ENCODE peak calls at places on chromosomes 12 and 14, in ten cellular contexts. S, A, N, F, G, W, T, R, D and Y are unnamed samples.

GRCh38 chr12:3182426-3182825 is 105.2 kb downstream of the TSPAN9 start:
- DNase-seq in S (no peak), A (no peak), N (no peak), F (no peak), G (no peak), W (no peak), T (no peak), R (no peak), D (peak), Y (no peak)

GRCh38 chr12:8992086-8992409 is 2.7 kb downstream of the KLRG1 start:
- DNase-seq in S (no peak), A (no peak), N (no peak), F (no peak), G (no peak), W (no peak), T (no peak), R (no peak), D (no peak), Y (no peak)

GRCh38 chr12:11965258-11965910 is 105.4 kb upstream of the BCL2L14 start:
- DNase-seq in S (no peak), A (no peak), N (no peak), F (no peak), G (no peak), W (no peak), T (no peak), R (no peak), D (no peak), Y (no peak)

GRCh38 chr14:106346534-106347290 is 820.3 kb downstream of the TMEM121 start:
- DNase-seq in S (no peak), A (no peak), N (no peak), F (no peak), G (no peak), W (no peak), T (peak), R (no peak), D (no peak), Y (no peak)

GRCh38 chr12:65756956-65757511 is 67.2 kb upstream of the HMGA2 start:
- DNase-seq in S (peak), A (no peak), N (no peak), F (no peak), G (no peak), W (no peak), T (no peak), R (no peak), D (no peak), Y (no peak)

GRCh38 chr12:53483225-53483978 is 15.9 kb downstream of the MAP3K12 start:
- DNase-seq in S (no peak), A (no peak), N (no peak), F (no peak), G (no peak), W (no peak), T (no peak), R (peak), D (no peak), Y (no peak)

GRCh38 chr12:82635263-82635662 is 51.4 kb upstream of the TMTC2 start:
- DNase-seq in S (no peak), A (no peak), N (no peak), F (no peak), G (no peak), W (no peak), T (no peak), R (no peak), D (no peak), Y (no peak)

GRCh38 chr12:112855375-112855774 is 51.4 kb upstream of the OAS1 start:
- DNase-seq in S (no peak), A (no peak), N (no peak), F (no peak), G (peak), W (no peak), T (no peak), R (no peak), D (no peak), Y (no peak)

GRCh38 chr14:60945984-60946383 is 34.9 kb downstream of the TRMT5 start:
- DNase-seq in S (peak), A (no peak), N (no peak), F (no peak), G (no peak), W (no peak), T (no peak), R (no peak), D (no peak), Y (no peak)

GRCh38 chr12:112107728-112108447 is 695 bp downstream of the NAA25 start:
- DNase-seq in S (no peak), A (no peak), N (no peak), F (peak), G (peak), W (no peak), T (no peak), R (peak), D (no peak), Y (peak)

GRCh38 chr12:60394680-60395079 is 798.9 kb downstream of the SLC16A7 start:
- DNase-seq in S (peak), A (no peak), N (no peak), F (no peak), G (no peak), W (no peak), T (no peak), R (no peak), D (no peak), Y (no peak)

GRCh38 chr14:102774391-102775153 is 2.7 kb upstream of the TRAF3 start:
- DNase-seq in S (peak), A (peak), N (peak), F (peak), G (peak), W (peak), T (no peak), R (peak), D (no peak), Y (peak)

GRCh38 chr12:103382119-103382518 is 113.6 kb downstream of the C12orf42 start:
- DNase-seq in S (no peak), A (no peak), N (no peak), F (no peak), G (no peak), W (no peak), T (no peak), R (no peak), D (no peak), Y (no peak)

GRCh38 chr14:52902971-52903385 is 47.9 kb downstream of the FERMT2 start:
- DNase-seq in S (peak), A (no peak), N (no peak), F (no peak), G (no peak), W (no peak), T (no peak), R (no peak), D (no peak), Y (peak)

GRCh38 chr12:34292736-34293625 is 270.7 kb downstream of the ALG10 start:
- DNase-seq in S (no peak), A (no peak), N (no peak), F (no peak), G (no peak), W (peak), T (no peak), R (peak), D (peak), Y (peak)

GRCh38 chr12:112535637-112536366 is 117.1 kb downstream of the PTPN11 start:
- DNase-seq in S (no peak), A (no peak), N (no peak), F (no peak), G (no peak), W (no peak), T (no peak), R (no peak), D (no peak), Y (no peak)

GRCh38 chr12:22880810-22881209 is 255.8 kb downstream of the ETNK1 start:
- DNase-seq in S (no peak), A (no peak), N (no peak), F (no peak), G (no peak), W (peak), T (no peak), R (no peak), D (peak), Y (no peak)

GRCh38 chr12:28899951-28900350 is 249.1 kb upstream of the FAR2 start:
- DNase-seq in S (peak), A (no peak), N (no peak), F (no peak), G (no peak), W (no peak), T (no peak), R (no peak), D (no peak), Y (no peak)

GRCh38 chr12:110279976-110280783 is 867 bp upstream of the ATP2A2 start:
- DNase-seq in S (peak), A (peak), N (peak), F (peak), G (peak), W (no peak), T (no peak), R (peak), D (no peak), Y (peak)

GRCh38 chr14:29926228-29926627 is 1.4 kb downstream of the PRKD1 start:
- DNase-seq in S (no peak), A (no peak), N (no peak), F (no peak), G (no peak), W (no peak), T (no peak), R (no peak), D (no peak), Y (no peak)

GRCh38 chr12:83573676-83574075 is 887.0 kb downstream of the TMTC2 start:
- DNase-seq in S (no peak), A (peak), N (no peak), F (no peak), G (peak), W (no peak), T (no peak), R (no peak), D (no peak), Y (peak)

GRCh38 chr12:105204916-105205315 is 31.1 kb downstream of the APPL2 start:
- DNase-seq in S (peak), A (no peak), N (no peak), F (no peak), G (no peak), W (no peak), T (no peak), R (no peak), D (no peak), Y (peak)

GRCh38 chr12:27014859-27015729 is 910 bp upstream of the TM7SF3 start:
- DNase-seq in S (no peak), A (no peak), N (no peak), F (peak), G (no peak), W (no peak), T (no peak), R (no peak), D (no peak), Y (no peak)

GRCh38 chr14:55094630-55095157 is 34.4 kb upstream of the LGALS3 start:
- DNase-seq in S (peak), A (no peak), N (no peak), F (no peak), G (no peak), W (no peak), T (no peak), R (no peak), D (no peak), Y (no peak)

GRCh38 chr12:68833508-68833907 is 25.5 kb downstream of the MDM2 start:
- DNase-seq in S (no peak), A (no peak), N (no peak), F (no peak), G (no peak), W (no peak), T (no peak), R (no peak), D (no peak), Y (no peak)

GRCh38 chr12:68835333-68835908 is 27.4 kb downstream of the MDM2 start:
- DNase-seq in S (no peak), A (no peak), N (no peak), F (no peak), G (no peak), W (no peak), T (no peak), R (no peak), D (peak), Y (no peak)

GRCh38 chr12:68831751-68832503 is 23.9 kb downstream of the MDM2 start:
- DNase-seq in S (no peak), A (no peak), N (no peak), F (no peak), G (no peak), W (no peak), T (no peak), R (no peak), D (no peak), Y (no peak)

GRCh38 chr12:68831272-68831671 is 23.3 kb downstream of the MDM2 start:
- DNase-seq in S (no peak), A (no peak), N (no peak), F (no peak), G (no peak), W (no peak), T (no peak), R (no peak), D (no peak), Y (no peak)

GRCh38 chr12:68832504-68832867 is 24.5 kb downstream of the MDM2 start:
- DNase-seq in S (no peak), A (no peak), N (no peak), F (no peak), G (no peak), W (no peak), T (no peak), R (no peak), D (no peak), Y (no peak)
- TF ChIP-seq POLR2A in S (no peak), A (no peak), N (no peak), F (no peak), G (no peak), W (no peak), T (no peak), R (no peak), D (no peak), Y (no peak)

GRCh38 chr14:32078030-32078793 is 1.1 kb downstream of the ARHGAP5 start:
- DNase-seq in S (peak), A (peak), N (no peak), F (peak), G (peak), W (no peak), T (peak), R (peak), D (no peak), Y (peak)

GRCh38 chr14:32075636-32076277 is 1.3 kb upstream of the ARHGAP5 start:
- DNase-seq in S (peak), A (no peak), N (no peak), F (peak), G (peak), W (peak), T (peak), R (peak), D (peak), Y (peak)

GRCh38 chr14:32076278-32077080 is 625 bp upstream of the ARHGAP5 start:
- DNase-seq in S (peak), A (peak), N (peak), F (peak), G (peak), W (peak), T (peak), R (peak), D (peak), Y (peak)

GRCh38 chr14:32078794-32079663 is 1.9 kb downstream of the ARHGAP5 start:
- DNase-seq in S (peak), A (no peak), N (no peak), F (peak), G (no peak), W (no peak), T (no peak), R (no peak), D (no peak), Y (no peak)

DNA sequence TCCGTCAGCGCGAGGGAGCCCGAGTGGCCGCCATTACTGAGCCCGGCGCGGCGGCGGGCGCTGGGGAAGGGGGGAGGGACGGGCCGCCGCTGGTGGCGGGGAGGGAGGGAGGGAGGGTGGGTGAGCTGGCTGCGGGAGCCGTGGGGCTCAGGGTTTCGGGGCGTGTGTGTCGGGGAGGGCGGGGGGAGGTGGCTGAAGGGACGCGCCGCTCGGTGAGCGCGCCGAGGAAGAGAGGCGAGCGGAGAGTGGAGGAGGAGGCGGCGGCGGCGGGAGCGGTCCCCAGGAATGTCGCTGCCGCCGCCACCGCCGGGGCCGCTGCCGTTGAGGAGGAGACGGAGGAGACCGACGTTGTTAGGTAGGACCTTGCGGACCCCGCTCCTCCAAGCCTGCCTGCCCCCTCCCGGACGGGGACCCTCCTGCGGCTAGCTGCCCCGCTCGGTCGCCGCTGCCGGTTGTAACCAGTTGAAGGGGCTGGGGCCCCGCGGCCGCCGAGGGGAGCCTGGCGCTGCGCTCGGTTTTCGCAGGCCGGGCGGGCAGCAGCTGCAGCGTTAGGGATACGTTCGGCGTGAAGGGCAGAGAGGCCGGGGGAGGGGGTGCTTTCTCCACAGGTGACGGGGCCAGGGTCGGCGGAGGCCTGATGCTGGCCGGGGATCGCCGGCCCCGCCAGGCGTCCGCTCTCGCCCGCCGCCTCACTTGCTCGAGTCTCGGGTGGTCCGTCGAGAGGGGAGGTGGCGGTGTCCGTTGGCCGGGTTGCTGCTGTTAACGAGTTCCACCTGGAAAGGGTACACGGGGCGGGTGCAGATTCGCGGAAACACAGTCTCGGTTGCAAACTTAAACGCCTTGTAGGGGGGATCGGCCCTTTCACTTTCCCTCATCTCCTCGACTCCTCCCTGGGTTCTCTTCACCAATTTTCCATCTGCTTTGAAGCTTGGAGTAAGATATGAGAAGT is at the start of gene ARHGAP5:
- DNase-seq in S (peak), A (peak), N (peak), F (peak), G (no peak), W (peak), T (peak), R (peak), D (peak), Y (no peak)
- TF ChIP-seq POLR2A in S (no peak), A (no peak), N (no peak), F (peak), G (peak), W (no peak), T (no peak), R (peak), D (peak), Y (peak)

GRCh38 chr14:21475767-21476525 is 813 bp downstream of the RAB2B start:
- DNase-seq in S (no peak), A (no peak), N (no peak), F (peak), G (no peak), W (no peak), T (no peak), R (no peak), D (no peak), Y (no peak)

GRCh38 chr14:21476526-21476924 is 234 bp downstream of the RAB2B start:
- DNase-seq in S (no peak), A (peak), N (peak), F (no peak), G (peak), W (peak), T (peak), R (peak), D (peak), Y (peak)

GRCh38 chr14:21476925-21477681 is at the start of the genes RAB2B and TOX4:
- DNase-seq in S (peak), A (peak), N (peak), F (peak), G (peak), W (peak), T (peak), R (peak), D (peak), Y (peak)
- TF ChIP-seq POLR2A in S (peak), A (no peak), N (peak), F (peak), G (peak), W (peak), T (peak), R (peak), D (peak), Y (peak)

GRCh38 chr12:97452839-97453238 is 9.8 kb upstream of the RMST start:
- DNase-seq in S (no peak), A (no peak), N (no peak), F (no peak), G (no peak), W (no peak), T (no peak), R (no peak), D (no peak), Y (no peak)
- TF ChIP-seq POLR2A in S (no peak), A (no peak), N (no peak), F (no peak), G (no peak), W (no peak), T (no peak), R (no peak), D (no peak), Y (no peak)

GRCh38 chr14:77023001-77023996 is 5.2 kb downstream of the IRF2BPL start:
- DNase-seq in S (peak), A (peak), N (no peak), F (no peak), G (no peak), W (no peak), T (no peak), R (peak), D (peak), Y (no peak)
- TF ChIP-seq POLR2A in S (no peak), A (no peak), N (no peak), F (no peak), G (no peak), W (no peak), T (no peak), R (peak), D (peak), Y (no peak)

GRCh38 chr12:68367136-68367535 is 35.0 kb upstream of the MDM1 start:
- DNase-seq in S (no peak), A (no peak), N (no peak), F (no peak), G (no peak), W (no peak), T (peak), R (no peak), D (no peak), Y (no peak)

GRCh38 chr12:68361953-68362352 is 29.8 kb upstream of the MDM1 start:
- DNase-seq in S (no peak), A (no peak), N (no peak), F (no peak), G (no peak), W (no peak), T (no peak), R (no peak), D (no peak), Y (no peak)

GRCh38 chr12:68367903-68368302 is 35.7 kb upstream of the MDM1 start:
- DNase-seq in S (no peak), A (no peak), N (no peak), F (peak), G (no peak), W (no peak), T (peak), R (no peak), D (no peak), Y (no peak)

GRCh38 chr12:68368332-68368731 is 36.2 kb upstream of the MDM1 start:
- DNase-seq in S (no peak), A (no peak), N (no peak), F (no peak), G (no peak), W (no peak), T (peak), R (no peak), D (no peak), Y (no peak)

GRCh38 chr12:68364893-68365725 is 32.9 kb upstream of the MDM1 start:
- DNase-seq in S (peak), A (peak), N (peak), F (peak), G (peak), W (peak), T (peak), R (peak), D (peak), Y (peak)
- TF ChIP-seq POLR2A in S (no peak), A (no peak), N (no peak), F (peak), G (peak), W (peak), T (no peak), R (peak), D (peak), Y (peak)